ENCODE peak calls at places on chromosomes 11 and 22, in six cellular contexts. K, O, X, M, N and Y are unnamed samples.

GRCh38 chr11:63766501-63767270 is 1.9 kb downstream of the ZFTA start:
- DNase-seq in K (no peak), O (no peak), X (no peak), M (no peak), N (no peak), Y (no peak)

GRCh38 chr22:46514592-46515207 is 22.7 kb downstream of the CELSR1 start:
- DNase-seq in K (no peak), O (no peak), X (peak), M (no peak), N (no peak), Y (no peak)

GRCh38 chr11:102582140-102582539 is 43.0 kb downstream of the MMP20 start:
- DNase-seq in K (no peak), O (no peak), X (no peak), M (no peak), N (no peak), Y (no peak)

GRCh38 chr22:22546490-22546889 is 12.6 kb downstream of the PRAME start:
- DNase-seq in K (no peak), O (no peak), X (no peak), M (no peak), N (no peak), Y (no peak)

GRCh38 chr11:76782526-76783293 is 446 bp upstream of the TSKU start:
- DNase-seq in K (peak), O (peak), X (peak), M (peak), N (no peak), Y (peak)

GRCh38 chr11:94803491-94803890 is 35.3 kb downstream of the AMOTL1 start:
- DNase-seq in K (no peak), O (no peak), X (no peak), M (no peak), N (no peak), Y (no peak)

GRCh38 chr11:2696461-2696860 is 3.3 kb downstream of the KCNQ1OT1 start:
- DNase-seq in K (no peak), O (no peak), X (no peak), M (no peak), N (no peak), Y (no peak)

GRCh38 chr11:69468911-69469885 is 12.3 kb upstream of the LINC01488 start:
- DNase-seq in K (no peak), O (no peak), X (no peak), M (no peak), N (no peak), Y (no peak)

GRCh38 chr11:111612211-111612610 is 10.0 kb downstream of the SIK2 start:
- DNase-seq in K (no peak), O (no peak), X (no peak), M (no peak), N (no peak), Y (no peak)

GRCh38 chr11:119999220-119999619 is 138.7 kb downstream of the TRIM29 start:
- DNase-seq in K (no peak), O (no peak), X (peak), M (no peak), N (no peak), Y (no peak)